ENCODE peak calls at places on chromosomes 13 and 19, in five cellular contexts. One of them, this sample, is unnamed.

GRCh38 chr13:80783926-80784325 is 443.0 kb upstream of the SPRY2 start:
- DNase-seq in HFFc6: no peak
- DNase-seq in AG10803: no peak
- DNase-seq in GM12865: no peak
- DNase-seq in breast epithelium: no peak
- DNase-seq in this sample: no peak

GRCh38 chr13:98839826-98840769 is 87.6 kb upstream of the SLC15A1 start:
- DNase-seq in breast epithelium: no peak
- DNase-seq in AG10803: peak; percentile 61
- DNase-seq in GM12865: peak; percentile 56
- DNase-seq in HFFc6: peak; percentile 32
- DNase-seq in this sample: no peak

GRCh38 chr13:60696602-60697001 is 299.6 kb downstream of the TDRD3 start:
- DNase-seq in AG10803: no peak
- DNase-seq in GM12865: no peak
- DNase-seq in HFFc6: no peak
- DNase-seq in breast epithelium: no peak
- DNase-seq in this sample: no peak

GRCh38 chr13:59700281-59700680 is 463.4 kb downstream of the DIAPH3 start:
- DNase-seq in AG10803: peak; percentile 43
- DNase-seq in breast epithelium: no peak
- DNase-seq in HFFc6: peak; percentile 47
- DNase-seq in GM12865: no peak
- DNase-seq in this sample: no peak

GRCh38 chr13:53189162-53189561 is 160.5 kb downstream of the OLFM4 start:
- DNase-seq in HFFc6: no peak
- DNase-seq in GM12865: no peak
- DNase-seq in breast epithelium: no peak
- DNase-seq in AG10803: no peak
- DNase-seq in this sample: no peak

GRCh38 chr13:99995503-99996176 is 14.1 kb downstream of the ZIC2 start:
- DNase-seq in HFFc6: no peak
- DNase-seq in breast epithelium: no peak
- DNase-seq in AG10803: no peak
- DNase-seq in GM12865: no peak
- DNase-seq in this sample: no peak

GRCh38 chr19:49860716-49861100 is 6.7 kb downstream of the PNKP start:
- DNase-seq in AG10803: no peak
- DNase-seq in GM12865: no peak
- DNase-seq in HFFc6: no peak
- DNase-seq in breast epithelium: no peak
- DNase-seq in this sample: no peak

GRCh38 chr13:98504029-98504351 is 72.9 kb downstream of the STK24 start:
- DNase-seq in breast epithelium: no peak
- DNase-seq in AG10803: no peak
- DNase-seq in GM12865: no peak
- DNase-seq in HFFc6: no peak
- DNase-seq in this sample: no peak

GRCh38 chr13:51614350-51614786 is 30.1 kb downstream of the WDFY2 start:
- DNase-seq in HFFc6: peak; percentile 12
- DNase-seq in GM12865: peak; percentile 76
- DNase-seq in AG10803: peak; percentile 62
- DNase-seq in breast epithelium: peak; percentile 33
- DNase-seq in this sample: peak; percentile 52

GRCh38 chr13:101455863-101456262 is 3.4 kb downstream of the ITGBL1 start:
- DNase-seq in GM12865: no peak
- DNase-seq in breast epithelium: no peak
- DNase-seq in AG10803: peak; percentile 94
- DNase-seq in HFFc6: peak; percentile 94
- DNase-seq in this sample: no peak

GRCh38 chr13:42011601-42012401 is 36.6 kb upstream of the DGKH start:
- DNase-seq in HFFc6: no peak
- DNase-seq in AG10803: no peak
- DNase-seq in GM12865: no peak
- DNase-seq in breast epithelium: peak; percentile 37
- DNase-seq in this sample: no peak

GRCh38 chr13:43629691-43630480 is 156.9 kb downstream of the ENOX1 start:
- DNase-seq in AG10803: peak; percentile 40
- DNase-seq in breast epithelium: no peak
- DNase-seq in HFFc6: no peak
- DNase-seq in GM12865: no peak
- DNase-seq in this sample: no peak

GRCh38 chr13:113142876-113143275 is 15.6 kb upstream of the PROZ start:
- DNase-seq in AG10803: no peak
- DNase-seq in breast epithelium: no peak
- DNase-seq in HFFc6: no peak
- DNase-seq in GM12865: no peak
- DNase-seq in this sample: peak; percentile 65

GRCh38 chr19:21158523-21159135 is 16.8 kb downstream of the ZNF431 start:
- DNase-seq in AG10803: peak; percentile 68
- DNase-seq in HFFc6: peak; percentile 32
- DNase-seq in breast epithelium: no peak
- DNase-seq in GM12865: no peak
- DNase-seq in this sample: no peak

GRCh38 chr19:7540761-7541480 is 5.4 kb downstream of the PNPLA6 start:
- DNase-seq in HFFc6: no peak
- DNase-seq in GM12865: no peak
- DNase-seq in breast epithelium: no peak
- DNase-seq in AG10803: no peak
- DNase-seq in this sample: no peak

GRCh38 chr19:3026768-3027167 is 2.3 kb downstream of the TLE2 start:
- DNase-seq in AG10803: no peak
- DNase-seq in breast epithelium: no peak
- DNase-seq in GM12865: no peak
- DNase-seq in HFFc6: no peak
- DNase-seq in this sample: no peak

GRCh38 chr19:5031231-5032100 is 62.6 kb downstream of the KDM4B start:
- DNase-seq in breast epithelium: peak; percentile 58
- DNase-seq in GM12865: peak; percentile 81
- DNase-seq in HFFc6: peak; percentile 67
- DNase-seq in AG10803: peak; percentile 63
- DNase-seq in this sample: peak; percentile 78

GRCh38 chr19:29308977-29309520 is 96.1 kb upstream of the UQCRFS1 start:
- DNase-seq in HFFc6: no peak
- DNase-seq in breast epithelium: no peak
- DNase-seq in AG10803: no peak
- DNase-seq in GM12865: no peak
- DNase-seq in this sample: no peak

GRCh38 chr19:30686252-30686762 is 314.1 kb downstream of the ZNF536 start:
- DNase-seq in HFFc6: peak; percentile 17
- DNase-seq in AG10803: peak; percentile 42
- DNase-seq in breast epithelium: no peak
- DNase-seq in GM12865: no peak
- DNase-seq in this sample: no peak
- TF ChIP-seq CTCF in HFFc6: peak; percentile 55
- TF ChIP-seq CTCF in AG10803: peak; percentile 45
- TF ChIP-seq CTCF in breast epithelium: no peak
- TF ChIP-seq CTCF in GM12865: no peak
- TF ChIP-seq CTCF in this sample: no peak

GRCh38 chr13:30567072-30567471 is 50.6 kb upstream of the USPL1 start:
- DNase-seq in GM12865: no peak
- DNase-seq in breast epithelium: no peak
- DNase-seq in HFFc6: no peak
- DNase-seq in AG10803: peak; percentile 13
- DNase-seq in this sample: no peak

GRCh38 chr13:30577381-30577780 is 40.3 kb upstream of the USPL1 start:
- DNase-seq in breast epithelium: no peak
- DNase-seq in GM12865: peak; percentile 85
- DNase-seq in AG10803: peak; percentile 90
- DNase-seq in HFFc6: peak; percentile 88
- DNase-seq in this sample: no peak

GRCh38 chr13:30576528-30576927 is 41.2 kb upstream of the USPL1 start:
- DNase-seq in GM12865: no peak
- DNase-seq in breast epithelium: no peak
- DNase-seq in HFFc6: peak; percentile 43
- DNase-seq in AG10803: no peak
- DNase-seq in this sample: no peak

GRCh38 chr13:30569901-30570576 is 47.7 kb upstream of the USPL1 start:
- DNase-seq in breast epithelium: peak; percentile 33
- DNase-seq in AG10803: peak; percentile 94
- DNase-seq in GM12865: no peak
- DNase-seq in HFFc6: peak; percentile 94
- DNase-seq in this sample: peak; percentile 49

DNA sequence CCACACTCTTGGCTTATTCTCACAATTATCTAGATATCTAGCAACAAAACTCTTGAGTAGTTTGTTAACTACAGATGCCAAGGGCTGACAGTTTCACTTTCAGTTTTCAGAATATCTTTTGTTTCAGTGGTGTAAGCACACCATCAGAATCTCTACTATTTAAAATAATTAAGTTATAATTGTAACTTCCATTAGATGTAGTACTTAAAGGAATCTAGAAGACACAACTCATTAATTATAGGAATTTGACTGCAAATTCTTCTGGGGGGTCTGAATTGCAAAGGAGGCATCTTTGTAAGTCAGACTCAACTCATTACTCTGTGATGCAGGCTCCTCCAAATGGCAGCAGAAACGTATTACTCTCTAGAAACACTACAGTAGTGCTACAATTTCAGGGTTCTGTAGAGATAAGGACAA is 44.9 kb upstream of the USPL1 start:
- DNase-seq in AG10803: peak; percentile 54
- DNase-seq in HFFc6: peak; percentile 38
- DNase-seq in breast epithelium: no peak
- DNase-seq in GM12865: peak; percentile 59
- DNase-seq in this sample: no peak
- TF ChIP-seq CTCF in AG10803: peak; percentile 53
- TF ChIP-seq CTCF in HFFc6: peak; percentile 44
- TF ChIP-seq CTCF in breast epithelium: no peak
- TF ChIP-seq CTCF in GM12865: peak; percentile 14
- TF ChIP-seq CTCF in this sample: no peak

DNA sequence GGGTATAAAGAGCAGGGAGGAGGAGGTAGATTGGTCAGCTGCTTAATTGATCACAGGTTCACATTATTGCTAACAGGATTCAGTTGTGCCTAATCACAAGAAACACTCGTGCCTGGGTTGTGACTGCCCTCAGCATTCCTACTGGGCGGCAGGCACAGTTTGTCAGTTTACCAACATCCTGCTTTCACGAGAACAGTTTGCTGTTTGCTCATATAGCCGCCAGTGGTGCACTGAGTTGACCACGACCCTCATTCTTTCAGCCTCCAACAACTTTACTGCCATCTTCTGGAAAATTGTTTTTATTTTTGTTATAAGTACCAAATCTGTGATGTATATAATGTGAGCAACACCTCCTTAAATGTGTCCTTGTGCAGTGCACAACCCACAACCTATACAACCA is 16.2 kb upstream of the IFT88 start:
- DNase-seq in GM12865: no peak
- DNase-seq in breast epithelium: no peak
- DNase-seq in HFFc6: no peak
- DNase-seq in AG10803: peak; percentile 4
- DNase-seq in this sample: no peak
- TF ChIP-seq CTCF in GM12865: no peak
- TF ChIP-seq CTCF in breast epithelium: no peak
- TF ChIP-seq CTCF in HFFc6: peak; percentile 11
- TF ChIP-seq CTCF in AG10803: no peak
- TF ChIP-seq CTCF in this sample: no peak

GRCh38 chr13:90416519-90416918 is 931.0 kb upstream of the MIR17HG start:
- DNase-seq in HFFc6: peak; percentile 81
- DNase-seq in GM12865: no peak
- DNase-seq in breast epithelium: peak; percentile 22
- DNase-seq in AG10803: peak; percentile 80
- DNase-seq in this sample: no peak

GRCh38 chr13:90414691-90415596 is 932.5 kb upstream of the MIR17HG start:
- DNase-seq in breast epithelium: no peak
- DNase-seq in GM12865: no peak
- DNase-seq in HFFc6: peak; percentile 62
- DNase-seq in AG10803: peak; percentile 55
- DNase-seq in this sample: no peak

GRCh38 chr13:90416938-90417337 is 930.5 kb upstream of the MIR17HG start:
- DNase-seq in AG10803: no peak
- DNase-seq in GM12865: no peak
- DNase-seq in breast epithelium: no peak
- DNase-seq in HFFc6: no peak
- DNase-seq in this sample: no peak

GRCh38 chr13:90415902-90416301 is 931.6 kb upstream of the MIR17HG start:
- DNase-seq in GM12865: no peak
- DNase-seq in breast epithelium: no peak
- DNase-seq in AG10803: no peak
- DNase-seq in HFFc6: no peak
- DNase-seq in this sample: no peak

GRCh38 chr13:90420683-90421082 is 926.8 kb upstream of the MIR17HG start:
- DNase-seq in AG10803: no peak
- DNase-seq in GM12865: no peak
- DNase-seq in breast epithelium: no peak
- DNase-seq in HFFc6: no peak
- DNase-seq in this sample: no peak
- TF ChIP-seq CTCF in AG10803: peak; percentile 18
- TF ChIP-seq CTCF in GM12865: no peak
- TF ChIP-seq CTCF in breast epithelium: no peak
- TF ChIP-seq CTCF in HFFc6: peak; percentile 58
- TF ChIP-seq CTCF in this sample: no peak

DNA sequence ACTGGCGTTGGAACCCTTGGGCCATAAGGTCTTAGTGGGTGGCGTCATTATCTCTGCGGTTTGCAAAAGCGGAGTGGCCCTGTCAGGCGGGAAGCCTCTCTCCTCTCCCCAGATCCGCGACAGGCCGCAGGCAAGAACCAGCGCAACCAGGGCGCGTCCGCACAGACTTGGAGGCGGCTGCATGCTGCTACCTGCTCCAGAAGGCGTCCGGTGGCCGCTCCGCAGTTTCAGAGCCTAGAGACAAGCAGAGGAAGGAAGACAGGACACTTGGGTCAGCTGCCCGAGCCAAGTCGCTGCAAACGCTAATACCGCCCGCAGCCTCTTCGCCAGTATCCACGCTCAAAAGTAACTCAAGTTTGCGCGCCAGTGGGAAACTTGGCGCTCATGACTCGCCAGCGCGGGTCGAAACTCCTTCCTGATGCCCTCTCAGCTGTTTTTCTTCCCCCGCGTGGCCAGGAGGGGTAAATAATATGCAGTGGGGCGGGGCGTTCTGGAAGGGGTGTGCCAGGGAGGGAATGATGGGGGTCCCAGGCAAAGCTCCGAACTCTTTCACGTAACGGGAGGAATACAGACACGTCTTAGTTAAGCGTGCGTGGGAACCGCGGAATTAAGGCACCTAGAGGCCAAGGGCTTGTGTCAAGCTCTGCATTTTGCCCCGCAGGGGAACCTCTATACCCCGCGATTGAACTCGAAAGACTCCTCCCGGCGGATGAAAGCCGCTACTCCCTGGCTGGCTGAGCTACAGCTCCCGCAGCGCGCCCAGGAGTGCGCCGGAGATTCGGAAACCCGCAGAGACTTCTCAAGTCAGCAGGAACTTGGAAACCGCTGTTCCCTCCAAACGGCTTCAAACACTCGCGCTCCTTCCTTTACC is at the start of gene EDNRB:
- DNase-seq in AG10803: peak; percentile 11
- DNase-seq in breast epithelium: no peak
- DNase-seq in GM12865: peak; percentile 25
- DNase-seq in HFFc6: no peak
- DNase-seq in this sample: peak; percentile 88
- TF ChIP-seq CTCF in AG10803: peak; percentile 17
- TF ChIP-seq CTCF in breast epithelium: no peak
- TF ChIP-seq CTCF in GM12865: no peak
- TF ChIP-seq CTCF in HFFc6: no peak
- TF ChIP-seq CTCF in this sample: no peak

GRCh38 chr13:72405441-72405840 is 322.0 kb downstream of the MZT1 start:
- DNase-seq in breast epithelium: no peak
- DNase-seq in GM12865: no peak
- DNase-seq in AG10803: no peak
- DNase-seq in HFFc6: no peak
- DNase-seq in this sample: no peak
- TF ChIP-seq CTCF in breast epithelium: no peak
- TF ChIP-seq CTCF in GM12865: no peak
- TF ChIP-seq CTCF in AG10803: no peak
- TF ChIP-seq CTCF in HFFc6: no peak
- TF ChIP-seq CTCF in this sample: no peak

This sample was measured in lower leg skin.